ENCODE peak calls at places on chromosomes 11 and 22, in five cellular contexts. C is HepG2, E is HEK293T, K is K562, I is GM12878. A is an unnamed sample.

GRCh38 chr11:62402226-62402625 is 16.6 kb upstream of the SCGB1A1 start:
- DNase-seq in K (no peak), E (no peak), C (no peak), I (no peak), A (no peak)

GRCh38 chr11:15258433-15259350 is 144.0 kb downstream of the INSC start:
- DNase-seq in K (peak), E (peak), C (peak), I (no peak), A (no peak)

GRCh38 chr22:40908895-40909294 is 42.3 kb upstream of the RBX1 start:
- DNase-seq in C (no peak), I (no peak), E (no peak), K (no peak), A (no peak)

GRCh38 chr11:122082203-122082602 is 33.8 kb downstream of the BLID start:
- DNase-seq in K (no peak), I (no peak), C (no peak), E (no peak), A (no peak)

GRCh38 chr11:114280696-114281095 is 15.5 kb upstream of the NNMT start:
- DNase-seq in K (peak), C (peak), I (no peak), E (peak), A (peak)

GRCh38 chr11:34405079-34405858 is 33.5 kb upstream of the CAT start:
- DNase-seq in I (peak), K (peak), E (no peak), C (no peak), A (no peak)

GRCh38 chr11:1036931-1037330 is 413 bp upstream of the MUC6 start:
- DNase-seq in C (no peak), E (no peak), I (no peak), K (no peak), A (no peak)

GRCh38 chr11:130278745-130279144 is 36.0 kb downstream of the ZBTB44 start:
- DNase-seq in C (no peak), E (no peak), K (no peak), I (no peak), A (no peak)

GRCh38 chr11:44619931-44620725 is 54.7 kb downstream of the CD82 start:
- DNase-seq in K (no peak), I (no peak), E (no peak), C (no peak), A (no peak)

GRCh38 chr11:35615911-35616900 is 2.1 kb upstream of the FJX1 start:
- DNase-seq in C (peak), I (no peak), K (peak), E (no peak), A (peak)

GRCh38 chr11:43943357-43943930 is 1.0 kb downstream of the C11orf96 start:
- DNase-seq in C (no peak), I (no peak), K (peak), E (peak), A (no peak)

GRCh38 chr11:19316434-19316833 is 75.7 kb upstream of the E2F8 start:
- DNase-seq in C (no peak), E (no peak), K (no peak), I (no peak), A (no peak)

GRCh38 chr11:1303196-1303821 is 6.1 kb downstream of the TOLLIP start:
- DNase-seq in I (no peak), E (no peak), C (no peak), K (no peak), A (peak)

GRCh38 chr22:24969588-24970301 is 17.2 kb downstream of the KIAA1671 start:
- DNase-seq in I (no peak), K (no peak), C (peak), E (no peak), A (peak)

GRCh38 chr11:88480217-88480616 is 142.7 kb upstream of the CTSC start:
- DNase-seq in I (no peak), E (no peak), K (no peak), C (no peak), A (no peak)

GRCh38 chr22:42366815-42367581 is 65.2 kb downstream of the NFAM1 start:
- DNase-seq in E (no peak), C (no peak), I (no peak), K (no peak), A (no peak)

GRCh38 chr11:12680246-12680939 is 6.2 kb downstream of the TEAD1 start:
- DNase-seq in E (peak), I (no peak), K (peak), C (peak), A (peak)

GRCh38 chr22:17727244-17727892 is 46.9 kb downstream of the BID start:
- DNase-seq in I (no peak), K (no peak), C (no peak), E (no peak), A (no peak)

GRCh38 chr11:9716275-9717039 is 52.6 kb downstream of the SWAP70 start:
- DNase-seq in E (no peak), C (no peak), I (peak), K (peak), A (no peak)
- TF ChIP-seq FOXM1 in E (no peak), C (no peak), I (peak), K (no peak), A (no peak)

GRCh38 chr11:95442531-95443050 is 211.6 kb upstream of the SESN3 start:
- DNase-seq in E (no peak), C (no peak), I (no peak), K (no peak), A (no peak)
- TF ChIP-seq FOXM1 in E (no peak), C (no peak), I (no peak), K (no peak), A (no peak)

DNA sequence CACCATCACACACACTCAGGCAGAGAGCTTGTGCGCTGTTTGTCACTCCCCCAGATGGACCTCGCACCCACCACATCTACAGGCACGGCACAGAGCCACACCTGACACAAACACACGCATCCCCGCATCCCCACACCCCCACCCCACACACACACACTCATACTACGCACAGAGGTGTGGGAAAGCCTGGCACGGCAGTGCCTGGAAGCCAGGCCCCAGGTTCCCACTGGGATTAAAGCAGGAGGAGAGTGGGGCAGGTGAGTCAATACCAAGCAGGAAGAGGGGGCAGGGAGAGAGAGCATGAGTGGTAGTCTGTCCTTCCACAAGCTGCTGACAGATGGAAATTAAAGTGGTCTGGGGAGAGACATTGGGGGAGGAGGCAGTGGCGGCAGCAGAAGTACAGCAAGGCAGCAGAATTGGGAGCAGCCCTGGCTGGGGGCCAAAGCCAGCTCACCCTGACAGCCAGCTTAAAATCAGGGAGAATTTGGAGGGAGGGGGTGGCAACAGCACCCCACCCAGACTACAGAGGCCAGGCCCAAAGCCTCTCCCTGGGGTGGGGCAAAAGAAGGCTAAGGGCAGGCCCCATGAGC is 20.7 kb downstream of the TNKS1BP1 start:
- DNase-seq in E (no peak), I (no peak), K (peak), C (no peak), A (peak)
- TF ChIP-seq FOXM1 in E (no peak), I (no peak), K (no peak), C (no peak), A (no peak)

GRCh38 chr11:119352857-119353260 is 6.4 kb upstream of the MFRP start:
- DNase-seq in C (peak), E (no peak), I (no peak), K (peak), A (peak)
- TF ChIP-seq FOXM1 in C (no peak), E (no peak), I (no peak), K (no peak), A (no peak)

GRCh38 chr11:93238956-93239355 is 41.2 kb upstream of the SLC36A4 start:
- DNase-seq in K (no peak), I (no peak), C (no peak), E (no peak), A (no peak)

GRCh38 chr11:93234602-93235207 is 36.9 kb upstream of the SLC36A4 start:
- DNase-seq in E (peak), K (peak), I (peak), C (peak), A (peak)

DNA sequence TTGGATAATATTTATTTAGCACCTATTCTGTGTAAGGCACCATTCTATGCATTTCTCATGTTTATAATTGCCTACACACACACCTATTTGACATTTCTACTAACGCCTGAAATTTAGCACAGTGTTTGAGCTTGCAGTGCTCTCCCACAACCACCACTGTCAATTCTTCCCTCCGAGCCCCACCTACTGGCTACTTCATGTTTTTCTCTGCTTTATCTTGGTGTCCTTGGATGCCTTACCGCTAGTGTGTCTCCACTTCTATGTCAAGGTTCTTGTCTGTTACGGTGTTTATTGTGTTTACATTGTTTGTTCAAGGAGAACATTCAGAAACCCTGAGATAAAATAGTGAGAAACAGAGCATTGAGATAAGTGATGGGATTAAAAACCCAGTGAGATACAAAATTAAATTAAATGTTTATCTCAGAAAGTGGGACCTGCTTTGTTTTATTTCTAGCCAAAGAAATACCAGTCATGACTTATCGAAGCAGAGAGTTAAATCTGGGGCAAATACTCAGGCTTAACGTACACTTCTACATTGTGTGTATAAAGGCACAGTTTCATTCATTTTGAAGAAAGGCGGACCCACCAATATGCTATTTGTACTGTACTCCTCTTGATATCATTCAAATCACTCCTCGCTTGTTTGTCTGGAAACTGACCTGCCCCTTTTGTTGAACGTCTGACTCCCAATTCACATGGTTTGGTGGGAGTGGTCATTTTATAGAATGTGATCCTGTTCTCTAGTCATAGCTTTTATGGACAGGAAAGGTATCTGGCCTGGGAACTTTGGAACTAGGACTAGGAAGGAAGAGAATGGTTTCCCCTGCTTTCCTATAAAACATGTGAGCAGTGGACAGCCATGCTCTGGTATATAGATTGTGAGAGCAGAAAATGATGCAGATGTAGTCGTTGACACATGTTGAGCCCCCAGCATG is 39.2 kb upstream of the SLC36A4 start:
- DNase-seq in C (peak), I (no peak), K (peak), E (peak), A (peak)
- TF ChIP-seq FOXM1 in C (no peak), I (no peak), K (no peak), E (no peak), A (no peak)